ENCODE peak calls at places on chromosomes 4 and X, in six cellular contexts. V, Y, I, Q, S and K are unnamed samples. For H3K27me3, the result is how much of the 10 kb centered on the place peaks cover.

GRCh38 chrX:38311743-38312142 is 15.6 kb downstream of the RPGR start:
- DNase-seq in Y (no peak), V (no peak), Q (no peak), S (no peak), I (no peak), K (no peak)

GRCh38 chr4:46931981-46932380 is 22.9 kb upstream of the COX7B2 start:
- DNase-seq in S (no peak), I (no peak), Q (no peak), Y (no peak), V (peak), K (peak)

GRCh38 chr4:100009490-100009889 is 59.4 kb upstream of the H2AZ1 start:
- DNase-seq in S (no peak), Y (no peak), I (no peak), V (no peak), Q (no peak), K (no peak)

GRCh38 chrX:133746593-133746992 is 238.8 kb downstream of the GPC3 start:
- DNase-seq in Y (no peak), I (no peak), Q (no peak), V (no peak), S (no peak), K (no peak)

GRCh38 chr4:152784490-152785195 is 4.9 kb downstream of the ARFIP1 start:
- DNase-seq in Q (peak), Y (no peak), V (no peak), S (no peak), I (no peak), K (peak)

GRCh38 chr4:2882341-2882740 is 38.7 kb downstream of the ADD1 start:
- DNase-seq in S (no peak), I (no peak), Q (no peak), V (no peak), Y (no peak), K (no peak)

GRCh38 chr4:48268956-48269860 is at the start of gene TEC:
- DNase-seq in I (no peak), Q (peak), S (peak), V (peak), Y (peak), K (peak)

GRCh38 chr4:122542411-122543236 is 78.2 kb downstream of the IL21 start:
- DNase-seq in I (no peak), S (no peak), V (no peak), Q (no peak), Y (no peak), K (no peak)

GRCh38 chr4:1246901-1247810 is 1.8 kb downstream of the CTBP1 start:
- DNase-seq in Y (peak), S (no peak), I (no peak), Q (peak), V (peak), K (peak)

GRCh38 chrX:42398967-42399631 is 378.9 kb downstream of the PPP1R2C start:
- DNase-seq in S (no peak), V (no peak), Q (no peak), Y (no peak), I (no peak), K (no peak)

GRCh38 chr4:16102356-16102755 is 18.5 kb upstream of the PROM1 start:
- DNase-seq in V (no peak), Y (no peak), Q (no peak), S (peak), I (no peak), K (no peak)
- H3K27me3 ChIP-seq in V (under half), Y (under half), Q (under half), S (under half), I (under half), K (under half)

GRCh38 chr4:81030617-81031388 is at the start of gene BMP3:
- DNase-seq in Q (peak), S (peak), V (peak), I (no peak), Y (no peak), K (peak)
- H3K27me3 ChIP-seq in Q (under half), S (under half), V (half or more), I (under half), Y (under half), K (under half)

GRCh38 chr4:7189475-7190277 is 2.7 kb upstream of the SORCS2 start:
- DNase-seq in Y (no peak), S (no peak), V (no peak), Q (peak), I (no peak), K (peak)
- H3K27me3 ChIP-seq in Y (under half), S (under half), V (half or more), Q (under half), I (under half), K (under half)

GRCh38 chr4:10321931-10322330 is 135.3 kb downstream of the ZNF518B start:
- DNase-seq in S (no peak), I (no peak), Q (no peak), V (no peak), Y (no peak), K (no peak)
- H3K27me3 ChIP-seq in S (under half), I (under half), Q (under half), V (under half), Y (under half), K (under half)

DNA sequence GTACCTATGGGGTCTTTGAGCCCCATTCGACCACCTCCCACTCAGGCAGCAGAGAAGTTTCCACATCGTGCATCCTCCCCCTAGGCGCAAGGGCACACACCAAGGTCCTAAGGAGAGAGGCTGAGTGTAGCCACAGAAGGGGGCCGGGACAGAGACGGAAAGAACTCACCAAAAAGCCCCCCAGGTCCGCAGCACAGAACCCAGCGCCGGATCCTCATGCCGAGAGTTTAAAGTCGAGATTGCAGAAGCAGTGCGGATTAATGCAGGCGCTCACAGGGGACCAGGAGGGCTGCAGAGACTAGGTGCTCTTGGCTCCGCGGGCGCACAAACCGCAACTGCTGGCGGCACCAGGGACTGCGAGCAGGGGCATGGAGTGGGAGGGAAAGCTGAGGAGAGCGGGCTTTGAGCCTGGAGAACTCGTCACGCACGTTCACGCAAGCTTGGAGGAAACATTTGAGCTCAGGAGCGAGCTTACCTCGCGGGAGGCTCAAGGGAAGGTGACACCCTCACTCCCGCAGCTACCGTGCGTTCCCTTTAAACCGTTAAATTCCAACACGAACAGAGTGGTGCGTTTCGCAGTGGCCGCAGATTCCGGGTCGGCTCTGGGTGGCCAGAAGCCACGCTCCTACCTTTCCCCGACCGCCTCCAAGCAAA is 8.5 kb downstream of the NKX3-2 start:
- DNase-seq in V (no peak), Q (peak), Y (no peak), I (no peak), S (no peak), K (no peak)
- H3K27me3 ChIP-seq in V (half or more), Q (half or more), Y (half or more), I (half or more), S (under half), K (half or more)

DNA sequence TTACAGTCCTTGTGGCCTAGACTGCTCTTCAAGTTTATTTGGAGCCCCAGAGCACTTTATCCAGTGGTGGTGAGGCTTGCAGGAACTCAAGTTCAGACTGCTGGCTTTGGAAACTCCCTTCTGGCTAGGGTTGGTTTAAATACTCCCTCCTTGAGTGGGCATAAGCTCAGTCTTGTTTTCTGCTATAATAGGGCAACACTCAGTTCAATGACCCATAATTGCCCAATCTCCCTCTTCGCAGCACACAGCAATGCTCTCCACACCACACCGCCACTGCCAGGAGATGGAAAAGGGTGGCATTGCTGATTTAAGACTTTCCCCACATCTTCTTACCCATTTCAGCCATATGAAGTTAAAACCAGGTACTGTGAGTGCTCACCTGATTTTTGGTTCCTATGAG is 27.9 kb upstream of the USP38 start:
- DNase-seq in S (no peak), I (no peak), Y (no peak), Q (no peak), V (no peak), K (no peak)
- H3K27me3 ChIP-seq in S (under half), I (under half), Y (under half), Q (under half), V (under half), K (under half)

DNA sequence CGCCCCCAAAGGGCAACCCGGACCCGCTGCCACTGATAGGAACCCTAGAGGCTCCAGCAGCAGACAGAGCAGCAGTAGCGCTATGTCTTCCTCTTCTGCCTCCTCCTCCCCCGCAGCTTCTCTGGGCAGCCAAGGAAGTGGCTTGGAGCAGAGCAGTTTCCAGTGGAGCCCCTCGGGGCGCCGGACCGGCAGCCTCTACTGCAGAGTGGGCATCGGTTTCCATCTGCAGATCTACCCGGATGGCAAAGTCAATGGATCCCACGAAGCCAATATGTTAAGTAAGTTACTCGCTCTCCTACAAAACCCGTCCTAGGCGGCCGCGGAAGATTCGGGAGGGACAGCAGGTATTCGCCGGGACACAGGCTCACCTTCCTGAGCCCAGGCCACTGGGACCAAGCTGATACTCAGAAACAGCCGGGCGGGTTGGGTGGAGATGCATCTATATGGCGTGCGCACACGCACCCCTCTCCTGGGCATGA is 477 bp downstream of the FGF5 start:
- DNase-seq in Q (peak), Y (no peak), V (peak), I (no peak), S (no peak), K (no peak)
- H3K27me3 ChIP-seq in Q (half or more), Y (under half), V (half or more), I (under half), S (under half), K (half or more)

GRCh38 chrX:63282077-63282476 is 69.1 kb downstream of the SPIN4 start:
- DNase-seq in S (no peak), V (no peak), Y (no peak), Q (no peak), I (no peak), K (peak)
- H3K27me3 ChIP-seq in S (under half), V (under half), Y (under half), Q (under half), I (under half), K (under half)

GRCh38 chr4:8869002-8869878 is 2.4 kb downstream of the HMX1 start:
- DNase-seq in Y (no peak), Q (peak), I (no peak), V (no peak), S (no peak), K (no peak)
- H3K27me3 ChIP-seq in Y (under half), Q (half or more), I (under half), V (half or more), S (half or more), K (half or more)

GRCh38 chr4:22493523-22493922 is 22.3 kb downstream of the ADGRA3 start:
- DNase-seq in V (no peak), Q (no peak), S (no peak), I (no peak), Y (no peak), K (no peak)

GRCh38 chr4:22488136-22488535 is 27.7 kb downstream of the ADGRA3 start:
- DNase-seq in Q (no peak), V (no peak), Y (no peak), I (no peak), S (no peak), K (no peak)

GRCh38 chr4:22492987-22493386 is 22.9 kb downstream of the ADGRA3 start:
- DNase-seq in S (no peak), I (no peak), Y (no peak), Q (no peak), V (no peak), K (no peak)

GRCh38 chr4:22491939-22492338 is 23.9 kb downstream of the ADGRA3 start:
- DNase-seq in I (no peak), S (no peak), V (no peak), Y (no peak), Q (no peak), K (no peak)

GRCh38 chr4:22490718-22491330 is 25.0 kb downstream of the ADGRA3 start:
- DNase-seq in V (no peak), Q (no peak), Y (no peak), S (no peak), I (no peak), K (no peak)
- H3K27me3 ChIP-seq in V (under half), Q (under half), Y (under half), S (under half), I (under half), K (under half)